ENCODE peak calls at places on chromosomes 16 and 17, in four cellular contexts. X is IMR-90, W is epithelial cell of proximal tubule, K is NB4. L is an unnamed sample.

GRCh38 chr16:70679653-70680494 is 6.0 kb downstream of the MTSS2 start:
- DNase-seq in X (no peak), W (no peak), K (no peak), L (no peak)

GRCh38 chr17:75625813-75626486 is 7.3 kb upstream of the SMIM5 start:
- DNase-seq in X (peak), W (no peak), K (peak), L (no peak)

GRCh38 chr17:52982331-52982730 is 823.8 kb upstream of the CA10 start:
- DNase-seq in X (no peak), W (no peak), K (no peak), L (no peak)

GRCh38 chr16:79838860-79839259 is 238.3 kb upstream of the MAF start:
- DNase-seq in X (no peak), W (no peak), K (no peak), L (peak)

GRCh38 chr17:80982426-80982974 is 9.1 kb upstream of the CHMP6 start:
- DNase-seq in X (no peak), W (no peak), K (no peak), L (no peak)

GRCh38 chr16:68752602-68753001 is 15.5 kb downstream of the CDH1 start:
- DNase-seq in X (no peak), W (no peak), K (no peak), L (no peak)

GRCh38 chr17:30323895-30324319 is 9.9 kb downstream of the TMIGD1 start:
- DNase-seq in X (no peak), W (no peak), K (peak), L (peak)

GRCh38 chr17:30376621-30377452 is 1.9 kb upstream of the CPD start:
- DNase-seq in X (peak), W (no peak), K (peak), L (peak)

GRCh38 chr17:29140631-29141483 is 39.3 kb downstream of the MYO18A start:
- DNase-seq in X (peak), W (no peak), K (peak), L (no peak)

GRCh38 chr17:42179911-42180410 is 981 bp downstream of the KCNH4 start:
- DNase-seq in X (peak), W (no peak), K (peak), L (peak)

GRCh38 chr17:42179335-42179734 is 1.6 kb downstream of the KCNH4 start:
- DNase-seq in X (no peak), W (no peak), K (no peak), L (no peak)

GRCh38 chr17:42180922-42181850 is at the start of gene KCNH4:
- DNase-seq in X (peak), W (no peak), K (peak), L (peak)

GRCh38 chr17:42181851-42182207 is 887 bp upstream of the KCNH4 start:
- DNase-seq in X (no peak), W (no peak), K (no peak), L (no peak)

DNA sequence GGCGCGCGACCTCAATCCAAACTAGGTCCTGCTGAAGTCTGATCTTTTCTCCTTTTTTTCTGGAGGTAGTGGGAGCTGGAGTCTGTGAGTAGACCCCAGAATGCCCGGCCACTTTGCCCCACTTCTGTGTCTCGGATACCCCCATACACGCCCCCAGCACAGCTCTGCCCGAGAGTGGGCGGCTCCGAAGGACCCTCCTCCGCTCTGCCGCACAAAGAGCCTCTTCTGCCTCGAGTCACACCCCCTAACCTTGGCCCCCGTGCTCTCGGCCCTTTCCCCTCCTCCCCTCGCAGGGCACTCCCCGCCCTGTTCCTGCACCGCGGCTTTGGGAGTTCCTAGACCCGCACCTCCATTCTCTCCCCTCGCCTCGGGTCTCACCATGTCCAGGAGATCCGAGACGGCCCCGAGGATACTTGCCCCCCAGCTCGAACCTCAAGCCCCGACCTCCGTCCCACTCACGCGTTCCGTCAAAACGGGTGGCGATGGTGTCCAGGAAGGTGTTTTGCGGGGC is 476 bp downstream of the KCNH4 start:
- DNase-seq in X (no peak), W (no peak), K (no peak), L (no peak)
- H3K4me3 ChIP-seq in X (no peak), W (peak), K (no peak), L (no peak)

DNA sequence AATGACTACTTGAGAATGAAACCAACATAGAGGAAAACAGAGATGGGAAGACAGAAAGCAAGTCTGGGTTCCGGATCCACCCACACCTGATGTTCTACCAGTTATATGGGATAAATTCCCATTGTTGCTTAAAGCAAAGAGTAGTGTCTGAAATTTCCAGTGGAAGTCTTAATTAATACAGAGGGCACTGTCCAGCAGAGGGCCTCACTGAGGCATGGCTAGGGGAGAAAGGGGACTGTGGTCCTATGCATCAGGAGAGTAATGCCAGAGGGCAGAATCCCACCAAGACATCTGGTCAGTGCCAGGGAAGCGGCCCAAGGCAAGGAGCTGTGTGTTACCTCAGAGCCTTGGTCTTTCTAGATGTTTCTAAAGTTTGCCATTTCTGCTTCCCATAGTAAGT is 7.5 kb upstream of the UMOD start:
- DNase-seq in X (no peak), W (no peak), K (peak), L (no peak)
- TF ChIP-seq CTCF in X (no peak), W (peak), K (peak), L (no peak)

GRCh38 chr17:4827399-4827798 is 5.7 kb upstream of the MINK1 start:
- DNase-seq in X (no peak), W (no peak), K (no peak), L (no peak)

GRCh38 chr17:4822835-4823234 is 10.3 kb upstream of the MINK1 start:
- DNase-seq in X (no peak), W (no peak), K (no peak), L (no peak)

GRCh38 chr17:4818276-4818675 is 11.3 kb downstream of the PLD2 start:
- DNase-seq in X (no peak), W (no peak), K (no peak), L (no peak)

GRCh38 chr17:4823373-4824089 is 9.6 kb upstream of the MINK1 start:
- DNase-seq in X (no peak), W (no peak), K (no peak), L (no peak)
- H3K4me3 ChIP-seq in X (no peak), W (no peak), K (no peak), L (no peak)

DNA sequence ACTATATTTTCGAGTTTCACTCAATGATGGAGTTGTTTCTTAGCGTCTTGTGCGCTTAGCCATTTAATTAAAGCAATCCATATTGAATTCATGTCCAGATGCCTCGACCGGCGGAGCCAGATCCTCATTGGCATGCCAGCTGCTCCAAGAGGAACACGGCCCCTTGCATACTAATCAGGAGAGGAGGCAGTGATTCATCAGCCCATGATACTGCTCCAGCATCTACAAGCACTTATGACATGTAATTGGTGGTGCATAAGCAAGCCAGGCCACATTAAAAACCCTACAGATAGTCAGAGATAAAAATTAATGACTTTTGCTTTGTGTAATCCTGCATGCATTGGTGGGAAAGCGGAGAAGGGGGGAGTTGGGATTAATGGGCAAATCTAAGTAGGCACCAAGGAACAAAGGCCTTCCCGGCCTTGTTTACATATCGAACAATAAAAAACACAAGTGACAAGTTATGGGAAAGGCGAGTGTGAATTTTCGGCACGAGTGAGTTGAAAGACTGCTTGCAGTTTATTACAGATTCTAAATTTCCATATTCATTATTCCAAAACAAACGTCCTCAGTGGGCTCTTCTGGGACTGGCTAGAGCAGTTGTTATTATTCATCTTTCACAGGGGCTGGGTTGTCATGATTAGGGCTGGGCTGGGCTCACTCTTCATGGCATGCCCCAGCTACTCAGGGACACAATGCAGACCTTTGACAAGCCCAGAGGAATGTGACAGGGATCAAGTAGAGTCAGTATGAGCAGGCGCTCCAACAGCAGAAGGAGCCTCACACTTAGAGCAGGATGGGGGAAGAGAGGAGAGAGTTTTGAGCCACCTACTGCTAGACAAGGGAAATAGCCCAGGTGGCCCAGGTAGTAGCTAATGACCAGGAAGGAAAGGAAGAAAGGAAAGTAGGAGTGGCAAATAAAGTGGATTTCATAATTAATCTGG is 281.7 kb upstream of the ZFHX3 start:
- DNase-seq in X (no peak), W (no peak), K (no peak), L (no peak)
- TF ChIP-seq CTCF in X (no peak), W (peak), K (no peak), L (no peak)